ENCODE peak calls at places on chromosomes 5 and 9, in five cellular contexts. V, Y, T, L and G are unnamed samples. For H3K4me1, the result is how much of the 10 kb centered on the place peaks cover.

GRCh38 chr9:88193766-88194165 is 55.5 kb upstream of the SPATA31C2 start:
- DNase-seq in Y (no peak), V (no peak), L (no peak), T (no peak), G (no peak)

GRCh38 chr9:105150991-105151685 is 93.3 kb upstream of the SLC44A1 start:
- DNase-seq in Y (no peak), L (no peak), V (no peak), T (no peak), G (no peak)

GRCh38 chr5:35430381-35431162 is 187.1 kb upstream of the SPEF2 start:
- DNase-seq in T (no peak), V (no peak), Y (peak), L (no peak), G (no peak)

GRCh38 chr5:81315336-81315735 is 13.9 kb downstream of the ZCCHC9 start:
- DNase-seq in T (no peak), V (no peak), Y (no peak), L (no peak), G (no peak)

GRCh38 chr9:129511320-129511900 is 109.5 kb downstream of the C9orf50 start:
- DNase-seq in Y (no peak), V (no peak), L (no peak), T (no peak), G (peak)

GRCh38 chr9:121599186-121599871 is 52.1 kb upstream of the DAB2IP start:
- DNase-seq in L (peak), Y (peak), T (peak), V (peak), G (peak)

GRCh38 chr5:146564036-146564762 is 48.2 kb upstream of the GPR151 start:
- DNase-seq in T (no peak), V (no peak), Y (no peak), L (no peak), G (no peak)

GRCh38 chr5:77012601-77013000 is 17.6 kb upstream of the AGGF1 start:
- DNase-seq in T (no peak), Y (peak), V (no peak), L (no peak), G (no peak)

GRCh38 chr9:385818-386398 is 171.2 kb downstream of the DOCK8 start:
- DNase-seq in T (peak), V (no peak), Y (peak), L (peak), G (no peak)

GRCh38 chr5:60509519-60509918 is 190.4 kb downstream of the DEPDC1B start:
- DNase-seq in Y (no peak), V (no peak), T (no peak), L (no peak), G (no peak)

GRCh38 chr5:169832845-169833244 is 147.4 kb downstream of the INSYN2B start:
- DNase-seq in T (no peak), V (no peak), Y (no peak), L (no peak), G (no peak)

GRCh38 chr5:138909734-138910133 is 34.6 kb upstream of the LRRTM2 start:
- DNase-seq in L (no peak), V (no peak), T (no peak), Y (no peak), G (no peak)

DNA sequence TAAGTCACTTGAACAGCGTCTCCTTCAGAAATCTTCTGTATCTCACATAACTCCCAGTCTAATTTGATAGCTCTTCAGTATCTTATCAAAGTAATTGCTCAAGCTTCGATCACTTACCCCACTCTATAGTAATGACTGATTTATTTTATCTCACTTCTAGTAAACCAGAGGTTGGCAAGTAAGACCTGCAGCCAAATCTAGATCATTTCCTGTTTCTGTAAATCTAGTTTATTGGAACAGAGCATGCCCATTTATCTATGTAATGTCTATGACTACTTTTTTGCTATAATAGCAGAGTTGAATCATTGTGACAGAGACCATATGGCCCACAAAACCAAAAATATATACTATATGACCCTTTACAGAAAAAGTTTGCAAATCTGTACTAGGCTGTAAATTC is 40.1 kb downstream of the TSSK1B start:
- DNase-seq in L (no peak), V (no peak), Y (no peak), T (no peak), G (no peak)
- H3K4me1 ChIP-seq in L (under half), V (under half), Y (under half), T (under half), G (under half)

DNA sequence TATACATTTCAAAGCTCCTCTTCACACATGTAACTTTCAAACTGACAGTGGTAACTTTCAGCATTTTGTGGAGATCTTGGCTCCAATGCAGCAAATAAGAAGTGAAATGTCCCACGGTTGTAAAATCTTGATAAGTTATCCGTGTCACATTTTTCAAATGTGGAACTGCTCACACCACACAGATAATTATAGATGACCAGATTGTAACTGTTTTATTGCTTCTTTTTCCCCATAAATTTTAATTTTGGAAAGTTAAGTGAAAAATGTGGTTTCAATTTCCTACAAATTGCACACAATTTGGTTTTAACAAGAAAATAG is 347.1 kb downstream of the EBF1 start:
- DNase-seq in V (no peak), L (no peak), Y (no peak), T (no peak), G (no peak)
- H3K27ac ChIP-seq in V (no peak), L (peak), Y (peak), T (no peak), G (no peak)

GRCh38 chr5:73365990-73366667 is 82.4 kb downstream of the FOXD1 start:
- DNase-seq in L (no peak), Y (no peak), V (no peak), T (no peak), G (no peak)
- H3K4me1 ChIP-seq in L (under half), Y (under half), V (under half), T (under half), G (under half)

DNA sequence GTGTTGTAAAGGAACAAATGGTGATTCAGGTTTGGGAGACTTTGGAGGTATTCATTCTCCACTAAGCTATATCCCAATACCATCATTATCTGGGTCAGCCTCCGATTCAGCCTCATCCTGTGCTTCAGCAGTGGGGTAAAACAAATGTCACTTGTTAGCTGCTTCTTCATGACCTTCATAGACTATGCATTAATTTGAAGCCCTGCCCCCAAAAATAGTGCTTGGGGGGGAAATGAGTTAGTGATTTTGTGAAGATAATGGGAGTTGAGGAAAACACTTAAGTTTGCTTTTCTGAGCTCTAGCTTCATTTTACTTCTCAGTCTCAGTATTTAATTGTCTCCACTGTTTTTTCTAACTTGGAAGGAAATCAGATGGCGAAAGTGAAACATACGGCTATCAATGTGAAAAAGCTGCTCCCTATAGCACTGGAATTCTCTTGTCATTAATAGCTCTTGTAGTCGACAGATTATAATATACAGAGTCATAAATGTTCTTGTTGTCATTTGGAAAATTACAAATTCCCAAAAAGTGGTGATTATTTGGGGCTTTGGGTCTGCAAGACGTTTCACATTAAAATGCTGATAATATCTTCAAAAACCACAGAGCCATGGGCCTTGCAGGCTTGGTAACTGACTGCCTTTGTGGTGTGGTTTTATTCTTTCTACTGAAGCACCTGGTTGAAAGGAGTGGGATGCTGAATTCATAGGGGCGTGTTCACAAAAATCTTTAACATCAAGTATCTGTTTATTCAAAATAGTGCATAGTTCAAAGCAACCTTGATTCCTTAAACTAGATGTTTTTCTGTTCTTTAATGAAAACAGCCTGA is 40.0 kb downstream of the PIK3R1 start:
- DNase-seq in L (no peak), V (no peak), T (no peak), Y (no peak), G (no peak)
- H3K27ac ChIP-seq in L (peak), V (peak), T (no peak), Y (peak), G (peak)

GRCh38 chr9:34187891-34188240 is 9.0 kb downstream of the UBAP1 start:
- DNase-seq in L (no peak), T (no peak), Y (no peak), V (no peak), G (no peak)

GRCh38 chr9:34190996-34191892 is 12.4 kb downstream of the UBAP1 start:
- DNase-seq in Y (peak), V (no peak), T (no peak), L (no peak), G (no peak)

DNA sequence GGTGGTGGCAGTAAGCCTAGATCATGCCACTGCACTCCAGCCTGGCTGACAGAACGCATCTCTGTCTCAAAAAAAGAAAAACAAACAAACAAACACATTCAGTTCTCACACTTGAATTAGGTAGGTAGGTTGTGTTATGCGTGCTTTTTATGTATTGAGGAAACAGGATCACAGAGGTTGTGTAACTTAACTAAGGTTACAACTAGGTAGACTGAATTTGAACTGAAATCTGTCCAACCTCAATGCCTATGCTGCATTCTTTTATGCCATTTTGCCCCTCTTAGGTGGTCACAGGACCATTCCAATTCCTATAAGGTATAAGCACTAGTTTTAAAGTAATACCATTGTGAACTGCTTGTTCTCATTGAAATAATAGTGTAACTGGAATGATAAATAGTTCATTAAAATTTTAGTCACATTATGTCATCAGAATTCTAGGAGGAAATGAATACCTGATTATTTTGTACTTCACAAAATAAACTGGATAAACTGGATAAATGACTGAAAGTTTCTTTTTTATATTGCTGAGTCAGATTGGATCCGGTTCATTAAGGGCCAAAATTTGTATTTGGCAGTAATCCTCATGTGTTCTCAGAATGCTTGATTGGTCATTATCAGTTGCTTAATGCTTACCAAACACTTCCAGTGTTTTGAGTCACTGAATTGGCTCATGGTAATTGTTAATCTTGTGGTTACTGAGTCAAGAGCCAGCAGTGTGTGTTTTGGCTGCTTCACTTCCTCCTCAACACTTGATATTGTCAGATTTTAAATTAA is 7.1 kb downstream of the UBAP1 start:
- DNase-seq in T (no peak), Y (peak), L (peak), V (no peak), G (no peak)
- H3K4me1 ChIP-seq in T (under half), Y (under half), L (under half), V (under half), G (under half)

DNA sequence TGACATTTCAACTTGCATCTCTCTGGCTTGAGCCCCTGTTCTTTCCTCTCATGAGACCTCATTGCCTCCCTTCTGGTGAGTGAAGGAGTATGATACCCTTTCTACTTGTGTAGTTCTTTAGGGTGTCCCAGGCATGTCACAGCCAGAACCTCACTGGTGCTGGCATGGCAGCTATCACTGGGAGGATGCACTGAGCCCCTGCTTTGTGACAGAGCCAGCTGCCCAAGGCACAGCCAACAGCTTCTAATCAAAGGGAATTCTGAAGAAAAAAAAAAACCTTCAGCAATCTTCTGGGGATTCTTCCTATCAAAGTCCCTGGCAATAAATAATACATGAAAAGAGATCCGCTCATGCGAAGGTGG is 652.6 kb upstream of the KLF4 start:
- DNase-seq in V (no peak), Y (no peak), T (no peak), L (no peak), G (no peak)
- H3K27ac ChIP-seq in V (peak), Y (peak), T (peak), L (peak), G (peak)